ENCODE peak calls at places on chromosomes 7 and 10, in eight cellular contexts. L is HFF-Myc, R is hepatocyte, I is mucosa of descending colon, V is IMR-90, A is OCI-LY7, Y is brain microvascular endothelial cell, S is foreskin fibroblast. B is an unnamed sample.

GRCh38 chr10:25059990-25060389 is 43.6 kb downstream of the THNSL1 start:
- DNase-seq in L (no peak), R (peak; percentile 87), I (peak; percentile 50), V (peak; percentile 75), A (no peak), Y (peak; percentile 90), S (peak; percentile 70), B (peak; percentile 94)

GRCh38 chr7:24290004-24290641 is 6.1 kb downstream of the NPY start:
- DNase-seq in L (no peak), R (peak; percentile 73), I (peak; percentile 37), V (peak; percentile 18), A (peak; percentile 90), Y (peak; percentile 12), S (peak; percentile 4), B (no peak)

GRCh38 chr10:27742926-27743735 is 2.5 kb downstream of the MKX start:
- DNase-seq in L (no peak), R (peak; percentile 46), I (peak; percentile 38), V (no peak), A (no peak), Y (no peak), S (no peak), B (no peak)

GRCh38 chr10:127364034-127364433 is 167.6 kb upstream of the INSYN2A start:
- DNase-seq in L (no peak), R (no peak), I (no peak), V (no peak), A (no peak), Y (no peak), S (no peak), B (no peak)

GRCh38 chr10:100847440-100847839 is 65.3 kb upstream of the SLF2 start:
- DNase-seq in L (no peak), R (no peak), I (no peak), V (peak; percentile 52), A (no peak), Y (peak; percentile 32), S (no peak), B (no peak)

GRCh38 chr7:1890289-1891235 is 220.5 kb downstream of the ELFN1 start:
- DNase-seq in L (no peak), R (no peak), I (peak; percentile 42), V (no peak), A (no peak), Y (no peak), S (no peak), B (no peak)

GRCh38 chr7:66054063-66054462 is 21.6 kb upstream of the ASL start:
- DNase-seq in L (no peak), R (no peak), I (no peak), V (no peak), A (no peak), Y (no peak), S (no peak), B (no peak)

GRCh38 chr7:140390466-140391190 is 7.7 kb downstream of the SLC37A3 start:
- DNase-seq in L (no peak), R (no peak), I (no peak), V (peak; percentile 22), A (peak; percentile 65), Y (no peak), S (no peak), B (peak; percentile 36)

GRCh38 chr10:5396545-5396944 is 8.1 kb downstream of the TUBAL3 start:
- DNase-seq in L (no peak), R (no peak), I (no peak), V (no peak), A (no peak), Y (no peak), S (no peak), B (no peak)

GRCh38 chr7:44811093-44811492 is 14.6 kb downstream of the PPIA start:
- DNase-seq in L (no peak), R (peak; percentile 34), I (no peak), V (no peak), A (no peak), Y (no peak), S (no peak), B (no peak)

GRCh38 chr7:149832332-149833041 is 5.7 kb upstream of the ZNF862 start:
- DNase-seq in L (no peak), R (no peak), I (no peak), V (no peak), A (no peak), Y (no peak), S (no peak), B (no peak)

GRCh38 chr7:98126311-98127142 is 19.9 kb downstream of the LMTK2 start:
- DNase-seq in L (no peak), R (no peak), I (no peak), V (peak; percentile 59), A (no peak), Y (no peak), S (no peak), B (no peak)

GRCh38 chr7:141731476-141732149 is 6.5 kb upstream of the SSBP1 start:
- DNase-seq in L (no peak), R (no peak), I (no peak), V (no peak), A (no peak), Y (no peak), S (no peak), B (no peak)

GRCh38 chr10:118754132-118754555 is 626 bp downstream of the CACUL1 start:
- DNase-seq in L (no peak), R (peak; percentile 72), I (peak; percentile 63), V (no peak), A (peak; percentile 26), Y (peak; percentile 34), S (peak; percentile 20), B (no peak)

GRCh38 chr10:71963756-71964668 is at the start of gene CHST3:
- DNase-seq in L (no peak), R (peak; percentile 81), I (peak; percentile 23), V (peak; percentile 56), A (no peak), Y (no peak), S (no peak), B (no peak)

GRCh38 chr10:104104926-104105325 is 17.0 kb upstream of the SFR1 start:
- DNase-seq in L (no peak), R (no peak), I (no peak), V (peak; percentile 44), A (no peak), Y (peak; percentile 38), S (no peak), B (no peak)

GRCh38 chr7:95859434-95859833 is 87.1 kb downstream of the DYNC1I1 start:
- DNase-seq in L (no peak), R (peak; percentile 32), I (no peak), V (peak; percentile 21), A (no peak), Y (peak; percentile 94), S (no peak), B (peak; percentile 45)

GRCh38 chr7:155543011-155543881 is 3.1 kb downstream of the CNPY1 start:
- DNase-seq in L (no peak), R (no peak), I (no peak), V (peak; percentile 5), A (no peak), Y (no peak), S (no peak), B (peak; percentile 39)

GRCh38 chr10:96360766-96361165 is 2.0 kb upstream of the OPALIN start:
- DNase-seq in L (no peak), R (no peak), I (no peak), V (no peak), A (no peak), Y (no peak), S (no peak), B (no peak)

GRCh38 chr7:7554021-7554432 is 12.7 kb upstream of the MIOS start:
- DNase-seq in L (no peak), R (no peak), I (no peak), V (no peak), A (no peak), Y (peak; percentile 34), S (peak; percentile 89), B (peak; percentile 60)

GRCh38 chr7:44633254-44634186 is 27.1 kb downstream of the OGDH start:
- DNase-seq in L (peak; percentile 80), R (peak; percentile 60), I (peak; percentile 52), V (peak; percentile 97), A (peak; percentile 76), Y (peak; percentile 92), S (peak; percentile 88), B (peak; percentile 99)

DNA sequence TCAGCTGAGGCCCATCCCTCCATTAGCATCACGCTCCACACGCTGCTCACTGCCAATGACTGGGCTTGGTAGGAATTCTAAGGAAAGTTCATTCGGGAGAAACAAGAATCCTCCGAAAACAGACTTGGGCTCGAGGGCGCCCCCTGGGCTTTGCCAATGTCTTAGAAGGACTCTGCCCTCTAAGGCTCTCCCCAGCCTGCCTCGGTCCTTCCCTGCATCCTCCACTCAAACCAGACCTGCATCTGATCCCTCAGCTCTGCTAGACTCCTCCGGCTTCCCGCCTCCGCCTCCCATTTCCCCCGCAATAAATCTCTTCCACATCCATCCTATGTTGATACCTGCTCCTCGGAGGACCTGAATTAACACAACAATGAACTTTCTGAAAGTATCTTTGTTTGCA is 177.6 kb downstream of the PLPP4 start:
- DNase-seq in L (no peak), R (no peak), I (no peak), V (no peak), A (no peak), Y (no peak), S (no peak), B (no peak)
- TF ChIP-seq CTCF in L (peak; percentile 20), R (peak; percentile 3), I (no peak), V (no peak), A (peak; percentile 51), Y (peak; percentile 7), S (no peak), B (no peak)

GRCh38 chr7:87474533-87475358 is 734 bp downstream of the ABCB4 start:
- DNase-seq in L (no peak), R (peak; percentile 25), I (peak; percentile 38), V (no peak), A (peak; percentile 82), Y (peak; percentile 28), S (peak; percentile 29), B (no peak)
- H3K4me3 ChIP-seq in L (peak overlapping the region; percentile 23), R (peak overlapping the region; percentile 64), I (no peak overlapping the region), V (peak overlapping the region; percentile 15), A (peak overlapping the region; percentile 62), Y (peak overlapping the region; percentile 56), S (peak overlapping the region; percentile 52), B (peak overlapping the region; percentile 49)

GRCh38 chr7:124662937-124663336 is 102.7 kb downstream of the GPR37 start:
- DNase-seq in L (no peak), R (no peak), I (no peak), V (no peak), A (no peak), Y (no peak), S (no peak), B (no peak)
- TF ChIP-seq CTCF in L (no peak), R (no peak), I (no peak), V (no peak), A (no peak), Y (no peak), S (no peak), B (no peak)

DNA sequence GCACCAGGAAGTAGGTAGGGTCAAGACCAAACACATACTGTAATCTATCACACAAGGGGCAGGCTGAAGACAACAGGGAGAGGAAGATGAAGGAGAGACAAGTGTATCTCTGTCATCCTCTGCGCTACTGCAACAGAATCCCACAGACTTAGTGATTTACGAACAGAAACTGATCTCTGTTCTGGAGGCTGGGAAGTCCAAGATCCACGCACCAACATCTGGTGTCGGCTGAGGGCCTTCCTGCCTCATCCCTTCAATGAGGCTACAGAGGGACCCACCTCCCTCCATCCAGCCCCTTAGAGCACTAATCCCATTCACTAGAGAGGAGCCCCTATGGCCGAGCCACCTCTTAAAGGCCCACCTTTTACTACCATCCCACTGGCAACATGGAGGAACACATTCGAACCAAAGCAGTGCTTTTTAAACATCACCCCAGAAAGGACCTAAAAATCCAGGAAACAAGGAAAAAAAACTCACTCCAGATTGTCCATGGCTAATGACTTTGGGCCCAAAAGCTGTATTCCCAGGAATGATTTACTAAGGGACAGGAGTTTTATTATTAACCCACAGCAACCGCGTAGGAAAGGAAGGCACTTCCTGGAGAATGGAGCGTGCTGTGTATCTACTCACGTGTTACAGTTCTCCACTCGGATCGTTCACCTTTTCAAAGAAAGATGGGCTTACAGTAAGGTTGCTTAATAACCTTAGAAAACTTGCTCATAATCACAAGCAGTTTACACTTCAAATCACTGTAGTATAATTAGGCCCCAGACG is 4.2 kb downstream of the BNIP3 start:
- DNase-seq in L (no peak), R (peak; percentile 48), I (no peak), V (no peak), A (no peak), Y (no peak), S (no peak), B (no peak)
- H3K4me3 ChIP-seq in L (no peak overlapping the region), R (no peak overlapping the region), I (no peak overlapping the region), V (no peak overlapping the region), A (no peak overlapping the region), Y (no peak overlapping the region), S (no peak overlapping the region), B (no peak overlapping the region)

B was measured in astrocyte of the cerebellum.